ENCODE peak calls at places on chromosomes 7 and 10, in four cellular contexts. One of them, this sample, is unnamed.

GRCh38 chr10:73553316-73553715 is 37.8 kb downstream of the USP54 start:
- DNase-seq in cardiac septum: no peak
- DNase-seq in brain microvascular endothelial cell: no peak
- DNase-seq in iPS-NIHi11: no peak
- DNase-seq in this sample: no peak

GRCh38 chr7:3153118-3153517 is 109.5 kb upstream of the CARD11 start:
- DNase-seq in brain microvascular endothelial cell: no peak
- DNase-seq in cardiac septum: no peak
- DNase-seq in iPS-NIHi11: no peak
- DNase-seq in this sample: no peak

GRCh38 chr10:59303018-59303417 is 59.3 kb downstream of the FAM13C start:
- DNase-seq in cardiac septum: no peak
- DNase-seq in iPS-NIHi11: no peak
- DNase-seq in brain microvascular endothelial cell: no peak
- DNase-seq in this sample: no peak

GRCh38 chr10:88865281-88865876 is 13.7 kb upstream of the ANKRD22 start:
- DNase-seq in iPS-NIHi11: no peak
- DNase-seq in brain microvascular endothelial cell: no peak
- DNase-seq in cardiac septum: no peak
- DNase-seq in this sample: no peak

GRCh38 chr7:39816462-39817065 is 133.5 kb upstream of the CDK13 start:
- DNase-seq in cardiac septum: no peak
- DNase-seq in iPS-NIHi11: no peak
- DNase-seq in brain microvascular endothelial cell: no peak
- DNase-seq in this sample: no peak

GRCh38 chr7:47795631-47796030 is 152.6 kb downstream of the PKD1L1 start:
- DNase-seq in cardiac septum: no peak
- DNase-seq in iPS-NIHi11: no peak
- DNase-seq in brain microvascular endothelial cell: peak
- DNase-seq in this sample: no peak

GRCh38 chr7:146116452-146117219 is at the start of gene CNTNAP2:
- DNase-seq in cardiac septum: no peak
- DNase-seq in brain microvascular endothelial cell: peak
- DNase-seq in iPS-NIHi11: peak
- DNase-seq in this sample: peak

GRCh38 chr7:103299660-103300059 is 2.4 kb downstream of the PMPCB start:
- DNase-seq in cardiac septum: no peak
- DNase-seq in brain microvascular endothelial cell: no peak
- DNase-seq in iPS-NIHi11: no peak
- DNase-seq in this sample: no peak

GRCh38 chr10:4851176-4851575 is 25.2 kb downstream of the AKR1E2 start:
- DNase-seq in brain microvascular endothelial cell: no peak
- DNase-seq in iPS-NIHi11: no peak
- DNase-seq in cardiac septum: no peak
- DNase-seq in this sample: no peak

GRCh38 chr7:112596260-112596659 is 115.5 kb downstream of the LSMEM1 start:
- DNase-seq in iPS-NIHi11: no peak
- DNase-seq in brain microvascular endothelial cell: peak
- DNase-seq in cardiac septum: no peak
- DNase-seq in this sample: no peak

GRCh38 chr7:86643478-86644281 is at the start of gene GRM3:
- DNase-seq in iPS-NIHi11: peak
- DNase-seq in brain microvascular endothelial cell: peak
- DNase-seq in cardiac septum: no peak
- DNase-seq in this sample: peak

GRCh38 chr10:103789771-103790201 is 65.6 kb downstream of the SH3PXD2A start:
- DNase-seq in cardiac septum: no peak
- DNase-seq in iPS-NIHi11: no peak
- DNase-seq in brain microvascular endothelial cell: no peak
- DNase-seq in this sample: no peak

GRCh38 chr7:142854505-142855400 is at the start of gene EPHB6:
- DNase-seq in iPS-NIHi11: peak
- DNase-seq in brain microvascular endothelial cell: peak
- DNase-seq in cardiac septum: peak
- DNase-seq in this sample: peak

GRCh38 chr10:126041804-126042231 is 145.5 kb downstream of the FANK1 start:
- DNase-seq in cardiac septum: peak
- DNase-seq in iPS-NIHi11: peak
- DNase-seq in brain microvascular endothelial cell: peak
- DNase-seq in this sample: peak

GRCh38 chr7:100080895-100081534 is 508 bp downstream of the ZNF3 start:
- DNase-seq in iPS-NIHi11: no peak
- DNase-seq in brain microvascular endothelial cell: no peak
- DNase-seq in cardiac septum: no peak
- DNase-seq in this sample: no peak

GRCh38 chr10:72277996-72278667 is 4.4 kb downstream of the DDIT4 start:
- DNase-seq in cardiac septum: no peak
- DNase-seq in iPS-NIHi11: no peak
- DNase-seq in brain microvascular endothelial cell: no peak
- DNase-seq in this sample: no peak

GRCh38 chr7:104156842-104157277 is 51.0 kb downstream of the ORC5 start:
- DNase-seq in iPS-NIHi11: no peak
- DNase-seq in cardiac septum: no peak
- DNase-seq in brain microvascular endothelial cell: no peak
- DNase-seq in this sample: no peak

GRCh38 chr10:69845574-69846251 is 44.0 kb downstream of the COL13A1 start:
- DNase-seq in cardiac septum: no peak
- DNase-seq in iPS-NIHi11: no peak
- DNase-seq in brain microvascular endothelial cell: no peak
- DNase-seq in this sample: peak

GRCh38 chr7:57415326-57415725 is 34.7 kb upstream of the ZNF716 start:
- DNase-seq in brain microvascular endothelial cell: no peak
- DNase-seq in iPS-NIHi11: no peak
- DNase-seq in cardiac septum: no peak
- DNase-seq in this sample: no peak

GRCh38 chr7:11858026-11858425 is 26.0 kb upstream of the THSD7A start:
- DNase-seq in brain microvascular endothelial cell: no peak
- DNase-seq in iPS-NIHi11: no peak
- DNase-seq in cardiac septum: no peak
- DNase-seq in this sample: no peak

GRCh38 chr7:111138196-111138569 is 47.3 kb downstream of the LRRN3 start:
- DNase-seq in cardiac septum: no peak
- DNase-seq in brain microvascular endothelial cell: peak
- DNase-seq in iPS-NIHi11: no peak
- DNase-seq in this sample: peak

GRCh38 chr10:120979435-120980315 is 128.5 kb downstream of the WDR11 start:
- DNase-seq in cardiac septum: no peak
- DNase-seq in iPS-NIHi11: peak
- DNase-seq in brain microvascular endothelial cell: peak
- DNase-seq in this sample: no peak

This sample was measured in Right ventricle myocardium superior.